ENCODE peak calls at places on chromosomes 6 and 20, in eight cellular contexts. H is HT-29; U is LoVo; Z is CD8-positive, alpha-beta memory T cell; X is stimulated activated CD4-positive, alpha-beta T cell treated with anti-CD3 and anti-CD28 coated beads, Interleukin-2, amount 100 ng/mL, for 48 hours; G is HCT116; K is colonic mucosa; W is heart right ventricle. O is an unnamed sample.
A peak's percentile ranks its signal among the peaks of the same experiment; 100 is the strongest.

GRCh38 chr6:128738112-128738511 is 144.8 kb upstream of the LAMA2 start:
- DNase-seq in W (no peak), U (peak; percentile 18), H (no peak), G (no peak), K (peak; percentile 35), X (no peak), Z (no peak), O (no peak)

GRCh38 chr6:80543598-80544181 is 437.2 kb downstream of the BCKDHB start:
- DNase-seq in W (no peak), H (no peak), G (no peak), Z (no peak), U (no peak), X (no peak), K (no peak), O (peak; percentile 60)

GRCh38 chr6:3381233-3382065 is 75.4 kb downstream of the SLC22A23 start:
- DNase-seq in U (no peak), K (no peak), Z (no peak), G (no peak), X (no peak), H (no peak), W (peak; percentile 24), O (peak; percentile 27)

GRCh38 chr6:7317538-7317937 is 4.5 kb upstream of the SSR1 start:
- DNase-seq in W (no peak), U (no peak), X (no peak), Z (no peak), K (no peak), H (no peak), G (no peak), O (no peak)

GRCh38 chr20:24337551-24337950 is 131.9 kb upstream of the SYNDIG1 start:
- DNase-seq in G (no peak), H (no peak), Z (no peak), X (no peak), W (no peak), K (no peak), U (no peak), O (no peak)

GRCh38 chr6:166760288-166760687 is 133.2 kb upstream of the RPS6KA2 start:
- DNase-seq in X (peak; percentile 35), Z (peak; percentile 39), G (no peak), W (no peak), H (no peak), U (no peak), K (no peak), O (no peak)

GRCh38 chr20:32052792-32053362 is 835 bp downstream of the HCK start:
- DNase-seq in X (no peak), Z (no peak), W (peak; percentile 42), K (peak; percentile 34), U (no peak), H (no peak), G (no peak), O (no peak)

GRCh38 chr6:87561012-87561411 is 28.8 kb downstream of the RARS2 start:
- DNase-seq in X (no peak), K (no peak), H (no peak), W (no peak), G (no peak), Z (no peak), U (no peak), O (no peak)

GRCh38 chr20:22339091-22339881 is 245.1 kb downstream of the FOXA2 start:
- DNase-seq in X (peak; percentile 27), K (peak; percentile 78), Z (no peak), W (peak; percentile 44), G (peak; percentile 70), H (peak; percentile 92), U (peak; percentile 77), O (peak; percentile 79)

GRCh38 chr6:110255356-110255755 is 75.1 kb downstream of the CDC40 start:
- DNase-seq in H (peak; percentile 36), W (peak; percentile 4), X (no peak), U (peak; percentile 28), G (no peak), K (no peak), Z (no peak), O (peak; percentile 54)

GRCh38 chr20:61135966-61136365 is 116.1 kb upstream of the CDH4 start:
- DNase-seq in W (no peak), H (no peak), G (no peak), X (no peak), K (no peak), Z (no peak), U (no peak), O (peak; percentile 23)

GRCh38 chr6:89597988-89598387 is 40.6 kb downstream of the LYRM2 start:
- DNase-seq in K (no peak), Z (no peak), X (no peak), H (peak; percentile 52), U (peak; percentile 8), W (no peak), G (no peak), O (no peak)

GRCh38 chr6:135759831-135760230 is 91.7 kb upstream of the PDE7B start:
- DNase-seq in W (no peak), U (peak; percentile 19), H (peak; percentile 79), X (no peak), Z (no peak), G (peak; percentile 15), K (no peak), O (peak; percentile 44)

GRCh38 chr6:152308306-152308705 is 328.9 kb downstream of the SYNE1 start:
- DNase-seq in Z (no peak), H (no peak), W (no peak), X (no peak), U (no peak), G (no peak), K (no peak), O (no peak)

GRCh38 chr6:89411269-89412070 is 603 bp downstream of the RRAGD start:
- DNase-seq in Z (peak; percentile 23), G (no peak), X (peak; percentile 8), W (peak; percentile 19), U (peak; percentile 34), H (no peak), K (peak; percentile 25), O (peak; percentile 12)

GRCh38 chr20:40592891-40593290 is 96.1 kb downstream of the MAFB start:
- DNase-seq in G (no peak), W (no peak), Z (no peak), U (no peak), K (no peak), H (no peak), X (no peak), O (no peak)

GRCh38 chr6:81865712-81866111 is 113.2 kb upstream of the TENT5A start:
- DNase-seq in H (peak; percentile 29), K (no peak), G (no peak), Z (no peak), W (no peak), U (peak; percentile 18), X (no peak), O (no peak)

GRCh38 chr6:8645212-8645611 is 209.9 kb upstream of the SLC35B3 start:
- DNase-seq in H (no peak), Z (no peak), K (no peak), U (no peak), W (no peak), G (no peak), X (no peak), O (no peak)

GRCh38 chr6:22980446-22980845 is 411.1 kb downstream of the HDGFL1 start:
- DNase-seq in X (no peak), G (no peak), U (no peak), Z (no peak), K (no peak), W (no peak), H (no peak), O (peak; percentile 25)

O was measured in cardiac muscle cell.